ENCODE peak calls at places on chromosome 17, in seven cellular contexts. D, C, I, M, S, T and Y are unnamed samples.

GRCh38 chr17:62076864-62077788 is 12.0 kb upstream of the MED13 start:
- DNase-seq in D (no peak), C (no peak), I (no peak), M (no peak), S (no peak), T (no peak), Y (no peak)

GRCh38 chr17:49316889-49317288 is 45.2 kb downstream of the ZNF652 start:
- DNase-seq in D (no peak), C (no peak), I (no peak), M (peak), S (no peak), T (no peak), Y (no peak)

GRCh38 chr17:37292429-37293139 is 83.2 kb upstream of the C17orf78 start:
- DNase-seq in D (peak), C (no peak), I (no peak), M (peak), S (no peak), T (no peak), Y (peak)

GRCh38 chr17:82241183-82241925 is 12.5 kb downstream of the SLC16A3 start:
- DNase-seq in D (peak), C (no peak), I (peak), M (no peak), S (peak), T (peak), Y (peak)

GRCh38 chr17:14301761-14302401 is 1.0 kb downstream of the HS3ST3B1 start:
- DNase-seq in D (peak), C (no peak), I (peak), M (no peak), S (peak), T (no peak), Y (peak)

GRCh38 chr17:2050246-2050866 is 4.5 kb upstream of the HIC1 start:
- DNase-seq in D (peak), C (peak), I (peak), M (peak), S (peak), T (no peak), Y (peak)

GRCh38 chr17:12665263-12666210 is at the start of gene MYOCD:
- DNase-seq in D (peak), C (peak), I (peak), M (no peak), S (peak), T (peak), Y (no peak)

GRCh38 chr17:60679287-60679686 is 1.6 kb downstream of the BCAS3 start:
- DNase-seq in D (no peak), C (no peak), I (no peak), M (no peak), S (no peak), T (no peak), Y (no peak)

GRCh38 chr17:77924757-77925336 is 33.7 kb upstream of the TNRC6C start:
- DNase-seq in D (peak), C (no peak), I (no peak), M (no peak), S (peak), T (peak), Y (peak)

GRCh38 chr17:6386041-6386630 is 48.8 kb downstream of the AIPL1 start:
- DNase-seq in D (no peak), C (no peak), I (no peak), M (no peak), S (no peak), T (no peak), Y (no peak)

GRCh38 chr17:38613981-38614779 is 8.4 kb upstream of the SRCIN1 start:
- DNase-seq in D (no peak), C (no peak), I (no peak), M (peak), S (no peak), T (no peak), Y (no peak)

GRCh38 chr17:42428141-42428944 is 5.3 kb upstream of the CAVIN1 start:
- DNase-seq in D (peak), C (peak), I (peak), M (peak), S (peak), T (peak), Y (peak)

GRCh38 chr17:36674278-36674650 is 72.9 kb downstream of the MRM1 start:
- DNase-seq in D (no peak), C (no peak), I (no peak), M (no peak), S (no peak), T (no peak), Y (no peak)

GRCh38 chr17:49946964-49947584 is 21.9 kb upstream of the DLX4 start:
- DNase-seq in D (no peak), C (no peak), I (no peak), M (no peak), S (no peak), T (no peak), Y (no peak)

GRCh38 chr17:47615766-47616424 is 33.8 kb upstream of the KPNB1 start:
- DNase-seq in D (peak), C (peak), I (peak), M (peak), S (peak), T (peak), Y (peak)

GRCh38 chr17:49676276-49676868 is 1.5 kb downstream of the SPOP start:
- DNase-seq in D (peak), C (peak), I (peak), M (peak), S (peak), T (no peak), Y (peak)

GRCh38 chr17:64638552-64639198 is 23.4 kb downstream of the SMURF2 start:
- DNase-seq in D (peak), C (no peak), I (no peak), M (no peak), S (peak), T (peak), Y (peak)

GRCh38 chr17:75321506-75321905 is 32.3 kb upstream of the SLC25A19 start:
- DNase-seq in D (no peak), C (no peak), I (no peak), M (no peak), S (no peak), T (no peak), Y (no peak)

GRCh38 chr17:21505819-21506815 is 130.0 kb downstream of the KCNJ12 start:
- DNase-seq in D (no peak), C (no peak), I (no peak), M (no peak), S (no peak), T (no peak), Y (no peak)

GRCh38 chr17:31128241-31128640 is 33.5 kb downstream of the NF1 start:
- DNase-seq in D (no peak), C (no peak), I (no peak), M (no peak), S (no peak), T (no peak), Y (no peak)

GRCh38 chr17:29699283-29699682 is 76.6 kb upstream of the CORO6 start:
- DNase-seq in D (no peak), C (no peak), I (no peak), M (no peak), S (no peak), T (no peak), Y (no peak)

GRCh38 chr17:46158323-46159296 is 34.6 kb downstream of the KANSL1 start:
- DNase-seq in D (no peak), C (no peak), I (no peak), M (no peak), S (no peak), T (no peak), Y (no peak)

GRCh38 chr17:74677558-74678466 is 34.9 kb downstream of the CD300LF start:
- DNase-seq in D (peak), C (no peak), I (peak), M (no peak), S (peak), T (no peak), Y (peak)

GRCh38 chr17:51147641-51148040 is 5.7 kb upstream of the NME1 start:
- DNase-seq in D (peak), C (no peak), I (no peak), M (no peak), S (peak), T (no peak), Y (no peak)

GRCh38 chr17:77733576-77734296 is 224.8 kb upstream of the TNRC6C start:
- DNase-seq in D (no peak), C (no peak), I (no peak), M (no peak), S (no peak), T (no peak), Y (no peak)

GRCh38 chr17:63113167-63113566 is 147.1 kb downstream of the TANC2 start:
- DNase-seq in D (no peak), C (no peak), I (no peak), M (peak), S (no peak), T (no peak), Y (peak)

GRCh38 chr17:81656835-81657234 is 493 bp upstream of the PDE6G start:
- DNase-seq in D (no peak), C (no peak), I (no peak), M (no peak), S (no peak), T (no peak), Y (no peak)

GRCh38 chr17:4950075-4950756 is 703 bp upstream of the ENO3 start:
- DNase-seq in D (peak), C (no peak), I (no peak), M (peak), S (no peak), T (no peak), Y (no peak)

GRCh38 chr17:2137342-2138098 is 82.6 kb downstream of the HIC1 start:
- DNase-seq in D (peak), C (peak), I (peak), M (peak), S (peak), T (peak), Y (peak)

GRCh38 chr17:45883063-45883462 is 11.3 kb upstream of the MAPT start:
- DNase-seq in D (no peak), C (no peak), I (no peak), M (no peak), S (no peak), T (no peak), Y (no peak)

GRCh38 chr17:1997146-1997586 is 28.0 kb downstream of the RTN4RL1 start:
- DNase-seq in D (no peak), C (no peak), I (no peak), M (no peak), S (no peak), T (no peak), Y (no peak)

GRCh38 chr17:37037590-37038155 is 88.9 kb downstream of the AATF start:
- DNase-seq in D (no peak), C (no peak), I (no peak), M (no peak), S (no peak), T (no peak), Y (no peak)

DNA sequence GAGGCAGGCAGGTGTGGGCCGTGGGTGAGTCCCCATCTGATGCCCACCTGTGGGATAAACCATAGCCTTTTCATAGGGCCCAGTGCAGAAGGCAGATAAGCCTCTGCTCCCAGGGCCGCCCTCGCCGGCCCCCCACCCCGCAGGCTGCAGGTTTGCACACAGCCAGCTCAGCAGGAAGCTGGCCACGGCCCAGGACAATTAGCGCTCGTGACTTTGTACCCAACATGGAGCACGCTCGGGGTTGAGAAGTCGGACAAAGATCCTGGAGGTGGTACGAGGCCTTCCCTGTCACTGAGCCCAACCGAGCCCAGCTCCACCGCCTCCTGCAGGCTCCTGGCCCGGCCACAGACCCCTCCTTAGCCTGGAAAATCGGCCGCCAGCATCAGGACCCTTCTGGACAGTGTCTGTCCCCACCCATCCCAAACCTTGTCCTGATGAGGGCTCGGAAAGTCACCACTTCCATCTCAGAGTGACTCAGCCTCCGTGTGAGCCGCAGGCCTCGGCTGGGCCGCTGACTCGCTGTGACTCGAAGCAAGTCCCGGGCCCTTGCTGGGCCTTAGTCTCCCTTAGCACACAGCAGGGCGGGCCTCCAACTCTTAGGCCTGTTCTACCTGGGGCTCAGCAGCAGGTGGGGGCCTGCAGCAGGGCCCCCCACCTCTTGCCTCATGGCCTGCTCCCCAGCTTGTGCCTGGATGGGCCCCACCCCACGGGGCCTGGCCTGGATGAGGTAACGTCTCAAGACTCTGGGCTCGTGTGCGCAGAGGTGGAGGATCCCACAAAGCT is 22.7 kb downstream of the FAM83G start:
- DNase-seq in D (peak), C (no peak), I (peak), M (no peak), S (peak), T (peak), Y (peak)
- H2AFZ ChIP-seq in D (peak), C (peak), I (peak), M (no peak), S (peak), T (peak), Y (peak)

GRCh38 chr17:16969931-16970906 is 1.7 kb downstream of the TNFRSF13B start:
- DNase-seq in D (no peak), C (no peak), I (no peak), M (no peak), S (no peak), T (no peak), Y (no peak)
- H3K27ac ChIP-seq in D (no peak), C (no peak), I (no peak), M (no peak), S (no peak), T (no peak), Y (no peak)

GRCh38 chr17:10117085-10117484 is 81.3 kb downstream of the GAS7 start:
- DNase-seq in D (no peak), C (no peak), I (no peak), M (peak), S (no peak), T (no peak), Y (no peak)

GRCh38 chr17:10116267-10116666 is 82.1 kb downstream of the GAS7 start:
- DNase-seq in D (no peak), C (no peak), I (no peak), M (peak), S (no peak), T (no peak), Y (no peak)

GRCh38 chr17:10116676-10117075 is 81.7 kb downstream of the GAS7 start:
- DNase-seq in D (no peak), C (no peak), I (no peak), M (no peak), S (no peak), T (no peak), Y (no peak)

GRCh38 chr17:10115536-10115932 is 82.9 kb downstream of the GAS7 start:
- DNase-seq in D (peak), C (no peak), I (no peak), M (no peak), S (no peak), T (no peak), Y (no peak)

DNA sequence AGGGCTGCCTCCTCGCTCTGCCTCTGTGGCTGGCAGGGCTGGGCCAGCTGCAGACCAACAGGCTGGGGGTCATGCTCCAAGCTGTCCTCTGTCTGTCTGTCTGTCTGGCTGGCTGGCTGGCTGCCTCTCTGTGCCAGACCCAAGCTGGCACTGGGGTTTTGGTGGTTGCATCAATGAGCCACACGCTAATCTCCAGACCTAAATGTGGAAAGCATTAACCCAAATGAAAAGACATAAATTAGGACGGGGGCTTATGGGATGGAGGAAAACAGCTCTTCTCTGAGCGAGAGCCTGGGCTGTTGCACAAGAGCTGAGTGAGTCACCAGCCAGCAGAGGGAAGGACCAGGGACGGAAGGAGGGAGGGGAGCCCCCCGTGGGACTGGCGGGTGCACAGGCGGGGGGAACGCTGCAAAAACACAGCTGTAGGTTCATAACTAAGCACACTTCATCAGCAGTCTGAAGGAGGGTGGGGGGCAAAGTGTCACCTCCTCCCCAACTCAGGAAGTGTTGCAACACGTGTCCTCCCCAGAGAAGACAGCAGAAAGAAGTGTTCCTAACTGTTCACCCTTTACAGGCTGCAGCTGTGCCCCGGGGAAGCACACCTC is 83.4 kb downstream of the GAS7 start:
- DNase-seq in D (peak), C (no peak), I (peak), M (peak), S (peak), T (peak), Y (peak)
- H2AFZ ChIP-seq in D (no peak), C (no peak), I (no peak), M (no peak), S (peak), T (peak), Y (peak)

GRCh38 chr17:7586673-7587419 is 3.0 kb downstream of the SOX15 start:
- DNase-seq in D (no peak), C (no peak), I (no peak), M (peak), S (no peak), T (no peak), Y (no peak)

GRCh38 chr17:7589204-7589868 is 558 bp downstream of the SOX15 start:
- DNase-seq in D (peak), C (peak), I (peak), M (no peak), S (peak), T (peak), Y (peak)

GRCh38 chr17:7587831-7588230 is 2.1 kb downstream of the SOX15 start:
- DNase-seq in D (no peak), C (no peak), I (peak), M (no peak), S (no peak), T (peak), Y (peak)

GRCh38 chr17:7588553-7589203 is 1.2 kb downstream of the SOX15 start:
- DNase-seq in D (peak), C (no peak), I (no peak), M (no peak), S (no peak), T (no peak), Y (no peak)

DNA sequence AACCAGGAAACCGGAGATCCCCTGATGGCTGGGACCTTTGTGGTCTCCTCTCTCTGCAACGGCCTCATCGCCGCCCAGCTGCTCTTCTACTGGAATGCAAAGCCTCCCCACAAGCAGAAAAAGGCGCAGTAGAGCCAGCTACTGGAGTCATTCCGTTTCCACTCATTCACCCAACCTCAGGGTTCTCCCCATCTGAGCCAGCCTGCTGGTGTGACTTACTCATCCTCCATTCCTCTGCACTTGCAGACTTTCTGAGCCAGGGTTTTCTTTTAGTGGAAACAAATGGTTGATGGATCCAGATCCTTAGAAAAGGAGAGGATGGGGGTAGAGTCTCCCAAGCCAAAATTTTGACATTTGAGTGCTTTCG is 2.5 kb downstream of the SOX15 start:
- DNase-seq in D (peak), C (no peak), I (peak), M (no peak), S (peak), T (peak), Y (peak)
- H3K27ac ChIP-seq in D (peak), C (no peak), I (peak), M (no peak), S (peak), T (peak), Y (peak)

GRCh38 chr17:55926276-55926995 is 175.6 kb downstream of the PCTP start:
- DNase-seq in D (no peak), C (no peak), I (no peak), M (no peak), S (no peak), T (no peak), Y (no peak)
- H2AFZ ChIP-seq in D (no peak), C (no peak), I (no peak), M (no peak), S (no peak), T (no peak), Y (no peak)